ENCODE peak calls at places on chromosomes 6 and 20, in five cellular contexts. N is DMS 273 treated with DMSO at 0.1 percent for 48 hours; R is stimulated activated naive CD4-positive, alpha-beta T cell; X is neuronal stem cell; O is nucleus accumbens. U is an unnamed sample.

GRCh38 chr6:3841066-3841454 is 8.1 kb upstream of the FAM50B start:
- DNase-seq in N (no peak), X (no peak), R (no peak), O (no peak), U (no peak)

GRCh38 chr6:11033825-11034224 is 10.3 kb downstream of the ELOVL2 start:
- DNase-seq in X (no peak), R (no peak), N (no peak), O (no peak), U (no peak)

GRCh38 chr6:21593412-21593926 is at the start of gene SOX4:
- DNase-seq in O (peak), X (peak), R (peak), N (peak), U (peak)

GRCh38 chr6:149864578-149865535 is 698 bp upstream of the LRP11 start:
- DNase-seq in X (peak), O (no peak), N (peak), R (peak), U (no peak)

GRCh38 chr6:73857341-73857890 is 161.4 kb downstream of the CD109 start:
- DNase-seq in N (no peak), R (no peak), O (no peak), X (no peak), U (no peak)

GRCh38 chr20:59146801-59147118 is 16.9 kb upstream of the ZNF831 start:
- DNase-seq in X (no peak), R (no peak), N (no peak), O (no peak), U (no peak)

GRCh38 chr20:53901064-53901463 is 169.3 kb downstream of the BCAS1 start:
- DNase-seq in X (no peak), O (no peak), N (no peak), R (no peak), U (no peak)

GRCh38 chr6:145139451-145139850 is 595.9 kb downstream of the EPM2A start:
- DNase-seq in N (no peak), R (no peak), X (peak), O (no peak), U (no peak)

GRCh38 chr6:47062346-47062745 is 20.2 kb upstream of the ADGRF1 start:
- DNase-seq in X (no peak), R (no peak), O (no peak), N (no peak), U (no peak)

GRCh38 chr6:41209547-41209951 is 8.6 kb upstream of the TREML2 start:
- DNase-seq in O (no peak), X (no peak), R (no peak), N (no peak), U (no peak)

GRCh38 chr6:15441215-15441868 is 195.5 kb downstream of the JARID2 start:
- DNase-seq in O (no peak), N (no peak), R (peak), X (peak), U (peak)

GRCh38 chr6:37007340-37008043 is 2.0 kb downstream of the FGD2 start:
- DNase-seq in R (no peak), N (no peak), O (no peak), X (no peak), U (peak)

GRCh38 chr6:163730496-163731210 is 316.1 kb downstream of the QKI start:
- DNase-seq in X (no peak), R (no peak), O (no peak), N (no peak), U (no peak)

GRCh38 chr6:119079288-119079809 is 885 bp upstream of the FAM184A start:
- DNase-seq in O (no peak), X (no peak), N (no peak), R (peak), U (no peak)

GRCh38 chr6:77650098-77650663 is 2.7 kb upstream of the MEI4 start:
- DNase-seq in N (no peak), X (peak), R (no peak), O (no peak), U (no peak)

GRCh38 chr6:158835616-158836221 is 16.6 kb upstream of the EZR start:
- DNase-seq in X (no peak), N (no peak), R (no peak), O (no peak), U (no peak)

GRCh38 chr6:12033770-12034169 is 21.7 kb downstream of the HIVEP1 start:
- DNase-seq in O (no peak), N (no peak), X (no peak), R (no peak), U (no peak)

GRCh38 chr6:143561105-143561704 is 49.7 kb upstream of the FUCA2 start:
- DNase-seq in O (no peak), R (no peak), X (no peak), N (no peak), U (no peak)

GRCh38 chr6:82506526-82506925 is 142.9 kb downstream of the TPBG start:
- DNase-seq in R (no peak), O (no peak), X (no peak), N (no peak), U (no peak)

GRCh38 chr6:40788661-40789111 is 201.5 kb upstream of the LRFN2 start:
- DNase-seq in N (no peak), O (no peak), R (peak), X (no peak), U (no peak)

GRCh38 chr6:45116714-45117410 is 211.3 kb upstream of the RUNX2 start:
- DNase-seq in N (no peak), X (no peak), O (no peak), R (no peak), U (no peak)

GRCh38 chr6:45377041-45377554 is 636 bp downstream of the SUPT3H start:
- DNase-seq in O (peak), R (no peak), N (no peak), X (no peak), U (no peak)

GRCh38 chr20:1087311-1087710 is 31.1 kb upstream of the PSMF1 start:
- DNase-seq in N (peak), R (no peak), O (no peak), X (no peak), U (no peak)

GRCh38 chr6:123965894-123966293 is 162.2 kb downstream of the NKAIN2 start:
- DNase-seq in O (no peak), N (peak), R (no peak), X (peak), U (no peak)

GRCh38 chr20:7355056-7355455 is 585.2 kb downstream of the HAO1 start:
- DNase-seq in X (no peak), N (no peak), R (no peak), O (no peak), U (no peak)

GRCh38 chr6:2110504-2110903 is 134.9 kb downstream of the GMDS start:
- DNase-seq in R (no peak), X (no peak), O (no peak), N (no peak), U (no peak)

U was measured in SIG-M5.